ENCODE peak calls at places on chromosomes 16 and 17, in six cellular contexts. J is neural crest cell; A is GM10248; C is GM04503; D is body of pancreas; P is CD8-positive, alpha-beta memory T cell. R is an unnamed sample.
A peak's percentile ranks its signal among the peaks of the same experiment; 100 is the strongest.

GRCh38 chr17:82449136-82449882 is 1.2 kb downstream of the CYBC1 start:
- DNase-seq in J (no peak), A (peak; percentile 79), C (no peak), D (peak; percentile 22), P (peak; percentile 84), R (peak; percentile 82)

GRCh38 chr17:55660171-55660886 is 62.3 kb downstream of the TMEM100 start:
- DNase-seq in J (no peak), A (no peak), C (no peak), D (no peak), P (no peak), R (no peak)

GRCh38 chr17:75181608-75182318 is 996 bp downstream of the SUMO2 start:
- DNase-seq in J (no peak), A (peak; percentile 31), C (no peak), D (no peak), P (peak; percentile 55), R (peak; percentile 35)

GRCh38 chr17:40550608-40551007 is 14.7 kb downstream of the CCR7 start:
- DNase-seq in J (no peak), A (no peak), C (peak; percentile 97), D (peak; percentile 38), P (no peak), R (no peak)

GRCh38 chr16:49596119-49596518 is 222.5 kb downstream of the C16orf78 start:
- DNase-seq in J (no peak), A (no peak), C (no peak), D (no peak), P (no peak), R (no peak)

GRCh38 chr16:81633147-81633619 is 145.9 kb upstream of the PLCG2 start:
- DNase-seq in J (no peak), A (no peak), C (no peak), D (no peak), P (no peak), R (no peak)

GRCh38 chr17:67238976-67239375 is 6.0 kb downstream of the HELZ start:
- DNase-seq in J (no peak), A (no peak), C (no peak), D (no peak), P (no peak), R (no peak)

GRCh38 chr17:20706752-20707372 is 127.3 kb downstream of the CDRT15L2 start:
- DNase-seq in J (no peak), A (no peak), C (no peak), D (no peak), P (no peak), R (no peak)